ENCODE peak calls at places on chromosomes 16 and 17, in four cellular contexts. H is stromal cell of bone marrow; K is stimulated activated CD4-positive, alpha-beta T cell treated with anti-CD3 and anti-CD28 coated beads, Interleukin-4, amount 100 ng/mL, for 4 hours; Z is AG20443. X is an unnamed sample.

GRCh38 chr17:15436399-15437369 is 30.7 kb downstream of the CDRT4 start:
- DNase-seq in H (no peak), K (no peak), Z (peak), X (peak)

GRCh38 chr16:49120631-49121030 is 161.0 kb downstream of the CBLN1 start:
- DNase-seq in H (no peak), K (no peak), Z (no peak), X (no peak)

GRCh38 chr17:58278661-58279015 is 2.1 kb downstream of the MPO start:
- DNase-seq in H (no peak), K (no peak), Z (peak), X (no peak)

GRCh38 chr17:47847341-47848197 is 3.4 kb downstream of the SP6 start:
- DNase-seq in H (no peak), K (no peak), Z (no peak), X (no peak)

GRCh38 chr16:89903908-89904515 is 14.7 kb upstream of the MC1R start:
- DNase-seq in H (no peak), K (no peak), Z (no peak), X (no peak)

GRCh38 chr17:9898812-9899211 is 6.3 kb downstream of the RCVRN start:
- DNase-seq in H (no peak), K (no peak), Z (no peak), X (no peak)

GRCh38 chr17:4559851-4560820 is at the start of gene GGT6:
- DNase-seq in H (no peak), K (no peak), Z (no peak), X (no peak)

GRCh38 chr17:56112086-56112485 is 41.2 kb upstream of the ANKFN1 start:
- DNase-seq in H (peak), K (no peak), Z (peak), X (no peak)

GRCh38 chr17:16484445-16485169 is 7.4 kb downstream of the LRRC75A start:
- DNase-seq in H (no peak), K (no peak), Z (no peak), X (no peak)

GRCh38 chr17:44589316-44590071 is 32.2 kb downstream of the FZD2 start:
- DNase-seq in H (no peak), K (no peak), Z (peak), X (no peak)

GRCh38 chr16:7629571-7629970 is 296.9 kb downstream of the RBFOX1 start:
- DNase-seq in H (no peak), K (no peak), Z (no peak), X (no peak)

GRCh38 chr16:70523621-70524405 is at the start of gene SF3B3:
- DNase-seq in H (peak), K (peak), Z (peak), X (no peak)

GRCh38 chr17:31696703-31697325 is 162.2 kb downstream of the COPRS start:
- DNase-seq in H (no peak), K (no peak), Z (no peak), X (no peak)

GRCh38 chr17:41404024-41404651 is 6.7 kb upstream of the KRT31 start:
- DNase-seq in H (peak), K (peak), Z (peak), X (peak)

GRCh38 chr16:60922920-60923319 is 1113.3 kb downstream of the CDH8 start:
- DNase-seq in H (no peak), K (no peak), Z (no peak), X (no peak)

GRCh38 chr17:33039874-33040273 is 48.2 kb downstream of the SPACA3 start:
- DNase-seq in H (peak), K (no peak), Z (peak), X (peak)

GRCh38 chr16:2856061-2856670 is 1.8 kb downstream of the PRSS22 start:
- DNase-seq in H (no peak), K (no peak), Z (peak), X (no peak)

GRCh38 chr17:73338050-73338491 is 26.3 kb upstream of the CDC42EP4 start:
- DNase-seq in H (peak), K (no peak), Z (peak), X (no peak)